ENCODE peak calls at places on chromosomes 5 and 9, in ten cellular contexts. One of them, this sample, is unnamed.

GRCh38 chr9:8070779-8071444 is 271.3 kb upstream of the DMAC1 start:
- DNase-seq in PC-3: no peak
- DNase-seq in psoas muscle: no peak
- DNase-seq in neural crest cell: no peak
- DNase-seq in AG04449: no peak
- DNase-seq in CD4-positive, alpha-beta T cell: no peak
- DNase-seq in B cell: no peak
- DNase-seq in lower leg skin: no peak
- DNase-seq in colonic mucosa: no peak
- DNase-seq in fibroblast of the aortic adventitia: no peak
- DNase-seq in this sample: no peak

GRCh38 chr5:91281409-91281808 is 101.7 kb downstream of the ARRDC3 start:
- DNase-seq in PC-3: peak; percentile 62
- DNase-seq in psoas muscle: no peak
- DNase-seq in neural crest cell: no peak
- DNase-seq in AG04449: peak; percentile 84
- DNase-seq in CD4-positive, alpha-beta T cell: no peak
- DNase-seq in B cell: no peak
- DNase-seq in lower leg skin: no peak
- DNase-seq in colonic mucosa: no peak
- DNase-seq in fibroblast of the aortic adventitia: peak; percentile 90
- DNase-seq in this sample: no peak

GRCh38 chr5:36395260-36395659 is 93.6 kb upstream of the RANBP3L start:
- DNase-seq in PC-3: no peak
- DNase-seq in psoas muscle: no peak
- DNase-seq in neural crest cell: no peak
- DNase-seq in AG04449: no peak
- DNase-seq in CD4-positive, alpha-beta T cell: no peak
- DNase-seq in B cell: no peak
- DNase-seq in lower leg skin: no peak
- DNase-seq in colonic mucosa: no peak
- DNase-seq in fibroblast of the aortic adventitia: no peak
- DNase-seq in this sample: no peak

GRCh38 chr9:131585375-131585774 is 40.1 kb downstream of the PRRT1B start:
- DNase-seq in PC-3: no peak
- DNase-seq in psoas muscle: no peak
- DNase-seq in neural crest cell: no peak
- DNase-seq in AG04449: no peak
- DNase-seq in CD4-positive, alpha-beta T cell: peak; percentile 18
- DNase-seq in B cell: no peak
- DNase-seq in lower leg skin: no peak
- DNase-seq in colonic mucosa: no peak
- DNase-seq in fibroblast of the aortic adventitia: no peak
- DNase-seq in this sample: no peak

GRCh38 chr5:179261301-179262125 is 83.7 kb downstream of the ADAMTS2 start:
- DNase-seq in PC-3: peak; percentile 3
- DNase-seq in psoas muscle: no peak
- DNase-seq in neural crest cell: peak; percentile 37
- DNase-seq in AG04449: no peak
- DNase-seq in CD4-positive, alpha-beta T cell: no peak
- DNase-seq in B cell: peak; percentile 19
- DNase-seq in lower leg skin: peak; percentile 87
- DNase-seq in colonic mucosa: no peak
- DNase-seq in fibroblast of the aortic adventitia: no peak
- DNase-seq in this sample: no peak

GRCh38 chr5:177402271-177403043 is 2.0 kb upstream of the PFN3 start:
- DNase-seq in PC-3: peak; percentile 88
- DNase-seq in psoas muscle: peak; percentile 30
- DNase-seq in neural crest cell: peak; percentile 66
- DNase-seq in AG04449: no peak
- DNase-seq in CD4-positive, alpha-beta T cell: peak; percentile 67
- DNase-seq in B cell: no peak
- DNase-seq in lower leg skin: peak; percentile 92
- DNase-seq in colonic mucosa: peak; percentile 91
- DNase-seq in fibroblast of the aortic adventitia: peak; percentile 29
- DNase-seq in this sample: no peak

GRCh38 chr5:168072665-168073064 is 218.8 kb upstream of the WWC1 start:
- DNase-seq in PC-3: no peak
- DNase-seq in psoas muscle: no peak
- DNase-seq in neural crest cell: no peak
- DNase-seq in AG04449: no peak
- DNase-seq in CD4-positive, alpha-beta T cell: no peak
- DNase-seq in B cell: no peak
- DNase-seq in lower leg skin: no peak
- DNase-seq in colonic mucosa: no peak
- DNase-seq in fibroblast of the aortic adventitia: no peak
- DNase-seq in this sample: no peak

GRCh38 chr5:103019804-103020203 is 100.1 kb downstream of the GIN1 start:
- DNase-seq in PC-3: no peak
- DNase-seq in psoas muscle: no peak
- DNase-seq in neural crest cell: no peak
- DNase-seq in AG04449: no peak
- DNase-seq in CD4-positive, alpha-beta T cell: no peak
- DNase-seq in B cell: no peak
- DNase-seq in lower leg skin: no peak
- DNase-seq in colonic mucosa: no peak
- DNase-seq in fibroblast of the aortic adventitia: no peak
- DNase-seq in this sample: no peak

GRCh38 chr9:93148721-93149120 is 14.7 kb upstream of the NINJ1 start:
- DNase-seq in PC-3: no peak
- DNase-seq in psoas muscle: no peak
- DNase-seq in neural crest cell: no peak
- DNase-seq in AG04449: no peak
- DNase-seq in CD4-positive, alpha-beta T cell: no peak
- DNase-seq in B cell: no peak
- DNase-seq in lower leg skin: no peak
- DNase-seq in colonic mucosa: no peak
- DNase-seq in fibroblast of the aortic adventitia: no peak
- DNase-seq in this sample: no peak

GRCh38 chr9:109349431-109349846 is 28.6 kb upstream of the EPB41L4B start:
- DNase-seq in PC-3: peak; percentile 77
- DNase-seq in psoas muscle: no peak
- DNase-seq in neural crest cell: no peak
- DNase-seq in AG04449: peak; percentile 84
- DNase-seq in CD4-positive, alpha-beta T cell: no peak
- DNase-seq in B cell: no peak
- DNase-seq in lower leg skin: no peak
- DNase-seq in colonic mucosa: no peak
- DNase-seq in fibroblast of the aortic adventitia: peak; percentile 93
- DNase-seq in this sample: no peak

GRCh38 chr9:116002624-116003023 is 151.0 kb upstream of the PAPPA start:
- DNase-seq in PC-3: peak; percentile 84
- DNase-seq in psoas muscle: no peak
- DNase-seq in neural crest cell: no peak
- DNase-seq in AG04449: no peak
- DNase-seq in CD4-positive, alpha-beta T cell: no peak
- DNase-seq in B cell: no peak
- DNase-seq in lower leg skin: no peak
- DNase-seq in colonic mucosa: no peak
- DNase-seq in fibroblast of the aortic adventitia: peak; percentile 58
- DNase-seq in this sample: no peak

GRCh38 chr9:112120471-112120925 is 54.6 kb downstream of the SUSD1 start:
- DNase-seq in PC-3: no peak
- DNase-seq in psoas muscle: no peak
- DNase-seq in neural crest cell: no peak
- DNase-seq in AG04449: no peak
- DNase-seq in CD4-positive, alpha-beta T cell: no peak
- DNase-seq in B cell: no peak
- DNase-seq in lower leg skin: no peak
- DNase-seq in colonic mucosa: peak; percentile 17
- DNase-seq in fibroblast of the aortic adventitia: no peak
- DNase-seq in this sample: no peak

GRCh38 chr5:135551593-135552447 is 16.1 kb upstream of the NEUROG1 start:
- DNase-seq in PC-3: peak; percentile 83
- DNase-seq in psoas muscle: peak; percentile 58
- DNase-seq in neural crest cell: peak; percentile 77
- DNase-seq in AG04449: no peak
- DNase-seq in CD4-positive, alpha-beta T cell: peak; percentile 29
- DNase-seq in B cell: no peak
- DNase-seq in lower leg skin: no peak
- DNase-seq in colonic mucosa: peak; percentile 65
- DNase-seq in fibroblast of the aortic adventitia: peak; percentile 84
- DNase-seq in this sample: no peak
- TF ChIP-seq CTCF in PC-3: peak; percentile 80
- TF ChIP-seq CTCF in psoas muscle: peak; percentile 92
- TF ChIP-seq CTCF in neural crest cell: peak; percentile 91
- TF ChIP-seq CTCF in AG04449: peak; percentile 81
- TF ChIP-seq CTCF in CD4-positive, alpha-beta T cell: peak; percentile 66
- TF ChIP-seq CTCF in B cell: peak; percentile 69
- TF ChIP-seq CTCF in lower leg skin: no peak
- TF ChIP-seq CTCF in colonic mucosa: peak; percentile 74
- TF ChIP-seq CTCF in fibroblast of the aortic adventitia: peak; percentile 88
- TF ChIP-seq CTCF in this sample: peak; percentile 95

DNA sequence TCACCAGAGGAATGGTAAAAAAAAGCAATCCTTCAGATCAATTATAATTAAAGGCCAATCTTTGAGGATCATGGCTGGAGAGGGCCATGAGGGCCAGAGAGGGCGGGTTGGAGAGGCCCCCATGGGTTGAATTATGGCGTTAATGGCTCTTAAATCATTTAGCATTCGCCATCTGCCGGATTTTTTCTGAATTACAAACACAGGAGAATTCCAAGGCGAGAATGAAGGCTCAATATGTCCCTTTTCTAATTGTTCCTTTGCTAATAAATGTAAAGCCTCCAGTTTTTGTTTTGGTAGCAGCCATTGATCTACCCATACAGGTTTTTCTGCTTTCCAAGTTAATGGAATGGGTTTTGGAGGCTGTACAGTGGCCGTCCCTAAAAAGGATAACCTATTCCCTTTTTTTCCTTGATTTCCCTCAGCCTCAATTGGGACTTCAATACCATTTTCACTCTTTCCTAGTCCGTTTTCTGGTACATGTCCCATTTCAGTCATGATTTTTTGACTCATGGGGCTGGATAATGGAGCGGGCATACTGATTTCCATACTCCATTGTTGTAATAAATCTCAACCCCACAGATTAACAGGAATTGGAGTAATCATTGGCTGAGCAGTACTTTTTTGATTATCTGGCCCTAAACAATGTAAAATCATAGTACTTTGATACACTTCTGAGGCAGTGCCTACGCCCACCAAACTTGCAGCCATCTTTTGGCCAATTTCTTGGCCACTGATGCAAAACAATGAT is 6.7 kb upstream of the TMEM141 start:
- DNase-seq in PC-3: peak; percentile 45
- DNase-seq in psoas muscle: no peak
- DNase-seq in neural crest cell: no peak
- DNase-seq in AG04449: no peak
- DNase-seq in CD4-positive, alpha-beta T cell: no peak
- DNase-seq in B cell: no peak
- DNase-seq in lower leg skin: no peak
- DNase-seq in colonic mucosa: peak; percentile 56
- DNase-seq in fibroblast of the aortic adventitia: peak; percentile 57
- DNase-seq in this sample: no peak
- TF ChIP-seq CTCF in PC-3: peak; percentile 45
- TF ChIP-seq CTCF in psoas muscle: peak; percentile 39
- TF ChIP-seq CTCF in neural crest cell: peak; percentile 66
- TF ChIP-seq CTCF in AG04449: no peak
- TF ChIP-seq CTCF in CD4-positive, alpha-beta T cell: peak; percentile 52
- TF ChIP-seq CTCF in B cell: peak; percentile 71
- TF ChIP-seq CTCF in lower leg skin: no peak
- TF ChIP-seq CTCF in colonic mucosa: peak; percentile 54
- TF ChIP-seq CTCF in fibroblast of the aortic adventitia: peak; percentile 31
- TF ChIP-seq CTCF in this sample: peak; percentile 80

GRCh38 chr5:79143684-79144379 is 32.2 kb downstream of the BHMT start:
- DNase-seq in PC-3: peak; percentile 86
- DNase-seq in psoas muscle: no peak
- DNase-seq in neural crest cell: no peak
- DNase-seq in AG04449: no peak
- DNase-seq in CD4-positive, alpha-beta T cell: no peak
- DNase-seq in B cell: no peak
- DNase-seq in lower leg skin: no peak
- DNase-seq in colonic mucosa: no peak
- DNase-seq in fibroblast of the aortic adventitia: peak; percentile 49
- DNase-seq in this sample: no peak

GRCh38 chr5:79136618-79137017 is 25.0 kb downstream of the BHMT start:
- DNase-seq in PC-3: no peak
- DNase-seq in psoas muscle: no peak
- DNase-seq in neural crest cell: no peak
- DNase-seq in AG04449: no peak
- DNase-seq in CD4-positive, alpha-beta T cell: no peak
- DNase-seq in B cell: no peak
- DNase-seq in lower leg skin: no peak
- DNase-seq in colonic mucosa: no peak
- DNase-seq in fibroblast of the aortic adventitia: no peak
- DNase-seq in this sample: no peak

GRCh38 chr5:79146352-79146751 is 34.7 kb downstream of the BHMT start:
- DNase-seq in PC-3: peak; percentile 67
- DNase-seq in psoas muscle: no peak
- DNase-seq in neural crest cell: no peak
- DNase-seq in AG04449: peak; percentile 26
- DNase-seq in CD4-positive, alpha-beta T cell: no peak
- DNase-seq in B cell: no peak
- DNase-seq in lower leg skin: no peak
- DNase-seq in colonic mucosa: no peak
- DNase-seq in fibroblast of the aortic adventitia: peak; percentile 54
- DNase-seq in this sample: no peak

GRCh38 chr5:79135790-79136553 is 24.4 kb downstream of the BHMT start:
- DNase-seq in PC-3: no peak
- DNase-seq in psoas muscle: no peak
- DNase-seq in neural crest cell: no peak
- DNase-seq in AG04449: no peak
- DNase-seq in CD4-positive, alpha-beta T cell: no peak
- DNase-seq in B cell: no peak
- DNase-seq in lower leg skin: no peak
- DNase-seq in colonic mucosa: no peak
- DNase-seq in fibroblast of the aortic adventitia: no peak
- DNase-seq in this sample: no peak

GRCh38 chr5:79140553-79140952 is 28.9 kb downstream of the BHMT start:
- DNase-seq in PC-3: no peak
- DNase-seq in psoas muscle: no peak
- DNase-seq in neural crest cell: no peak
- DNase-seq in AG04449: no peak
- DNase-seq in CD4-positive, alpha-beta T cell: no peak
- DNase-seq in B cell: no peak
- DNase-seq in lower leg skin: no peak
- DNase-seq in colonic mucosa: no peak
- DNase-seq in fibroblast of the aortic adventitia: no peak
- DNase-seq in this sample: no peak
- TF ChIP-seq CTCF in PC-3: no peak
- TF ChIP-seq CTCF in psoas muscle: no peak
- TF ChIP-seq CTCF in neural crest cell: no peak
- TF ChIP-seq CTCF in AG04449: no peak
- TF ChIP-seq CTCF in CD4-positive, alpha-beta T cell: no peak
- TF ChIP-seq CTCF in B cell: no peak
- TF ChIP-seq CTCF in lower leg skin: no peak
- TF ChIP-seq CTCF in colonic mucosa: no peak
- TF ChIP-seq CTCF in fibroblast of the aortic adventitia: no peak
- TF ChIP-seq CTCF in this sample: no peak

DNA sequence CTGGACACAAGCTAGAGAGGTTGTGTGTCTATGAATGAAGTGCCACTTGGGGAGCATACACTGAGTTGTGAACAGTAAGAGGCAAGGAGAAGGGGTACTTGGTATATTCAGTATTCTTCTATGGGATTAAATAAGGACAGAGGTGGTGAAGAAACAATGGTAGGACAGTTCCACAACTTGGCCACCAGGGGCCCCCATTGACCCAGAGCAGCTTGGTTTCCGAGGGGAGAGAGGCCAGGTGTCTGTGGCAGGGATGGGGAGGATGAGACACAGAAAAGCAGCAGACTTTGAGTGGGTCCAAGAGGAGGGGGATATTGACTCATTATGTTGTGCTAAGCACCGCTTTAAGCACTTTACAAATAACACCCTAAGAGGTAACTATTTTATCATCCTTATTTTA is 220.6 kb downstream of the MELK start:
- DNase-seq in PC-3: no peak
- DNase-seq in psoas muscle: no peak
- DNase-seq in neural crest cell: no peak
- DNase-seq in AG04449: no peak
- DNase-seq in CD4-positive, alpha-beta T cell: no peak
- DNase-seq in B cell: no peak
- DNase-seq in lower leg skin: no peak
- DNase-seq in colonic mucosa: no peak
- DNase-seq in fibroblast of the aortic adventitia: no peak
- DNase-seq in this sample: no peak
- TF ChIP-seq CTCF in PC-3: peak; percentile 49
- TF ChIP-seq CTCF in psoas muscle: no peak
- TF ChIP-seq CTCF in neural crest cell: peak; percentile 54
- TF ChIP-seq CTCF in AG04449: peak; percentile 4
- TF ChIP-seq CTCF in CD4-positive, alpha-beta T cell: no peak
- TF ChIP-seq CTCF in B cell: peak; percentile 19
- TF ChIP-seq CTCF in lower leg skin: no peak
- TF ChIP-seq CTCF in colonic mucosa: no peak
- TF ChIP-seq CTCF in fibroblast of the aortic adventitia: no peak
- TF ChIP-seq CTCF in this sample: peak; percentile 58